ENCODE peak calls at places on chromosomes 1 and 21, in four cellular contexts. V, B, N and O are unnamed samples.

GRCh38 chr1:31705080-31705866 is 1.5 kb upstream of the COL16A1 start:
- DNase-seq in N (peak), B (no peak), V (peak), O (peak)

GRCh38 chr1:41862411-41863221 is 56.1 kb downstream of the HIVEP3 start:
- DNase-seq in B (no peak), V (no peak), N (peak), O (peak)

GRCh38 chr21:29175408-29176147 is 45.1 kb downstream of the MAP3K7CL start:
- DNase-seq in N (peak), B (no peak), V (no peak), O (peak)

GRCh38 chr1:116833655-116834054 is 76.1 kb upstream of the PTGFRN start:
- DNase-seq in B (no peak), V (no peak), N (no peak), O (no peak)

GRCh38 chr21:46150491-46151121 is 4.8 kb downstream of the FTCD start:
- DNase-seq in V (no peak), B (no peak), N (no peak), O (no peak)

GRCh38 chr1:24535021-24535424 is 20.9 kb upstream of the NCMAP start:
- DNase-seq in V (no peak), N (no peak), B (no peak), O (no peak)

GRCh38 chr1:40773748-40774265 is 9.8 kb upstream of the KCNQ4 start:
- DNase-seq in V (no peak), N (no peak), B (no peak), O (no peak)

GRCh38 chr1:223742861-223743517 is 30.6 kb downstream of the CAPN2 start:
- DNase-seq in B (no peak), N (no peak), V (no peak), O (no peak)

GRCh38 chr1:116488052-116488451 is 82.8 kb downstream of the CD58 start:
- DNase-seq in B (no peak), N (no peak), V (no peak), O (no peak)

GRCh38 chr1:76763678-76764077 is 103.6 kb upstream of the ST6GALNAC5 start:
- DNase-seq in N (no peak), B (no peak), V (no peak), O (no peak)

GRCh38 chr1:43878854-43879253 is 54.7 kb upstream of the ARTN start:
- DNase-seq in V (no peak), B (no peak), N (no peak), O (no peak)

GRCh38 chr1:181208967-181209366 is 120.5 kb downstream of the IER5 start:
- DNase-seq in V (no peak), N (no peak), B (no peak), O (no peak)
- TF ChIP-seq ELK1 in V (no peak), N (no peak), B (no peak), O (no peak)

GRCh38 chr1:110187139-110187890 is 22.8 kb upstream of the KCNC4 start:
- DNase-seq in V (no peak), B (no peak), N (no peak), O (no peak)
- TF ChIP-seq ELK1 in V (no peak), B (no peak), N (no peak), O (no peak)

GRCh38 chr1:184020855-184021254 is 16.7 kb downstream of the COLGALT2 start:
- DNase-seq in V (no peak), N (no peak), B (no peak), O (no peak)

GRCh38 chr1:184021666-184022198 is 15.8 kb downstream of the COLGALT2 start:
- DNase-seq in B (no peak), N (no peak), V (no peak), O (no peak)

GRCh38 chr1:184019066-184019465 is 18.5 kb downstream of the COLGALT2 start:
- DNase-seq in V (no peak), N (no peak), B (no peak), O (no peak)

GRCh38 chr1:184019506-184019905 is 18.0 kb downstream of the COLGALT2 start:
- DNase-seq in N (no peak), V (no peak), B (no peak), O (no peak)

DNA sequence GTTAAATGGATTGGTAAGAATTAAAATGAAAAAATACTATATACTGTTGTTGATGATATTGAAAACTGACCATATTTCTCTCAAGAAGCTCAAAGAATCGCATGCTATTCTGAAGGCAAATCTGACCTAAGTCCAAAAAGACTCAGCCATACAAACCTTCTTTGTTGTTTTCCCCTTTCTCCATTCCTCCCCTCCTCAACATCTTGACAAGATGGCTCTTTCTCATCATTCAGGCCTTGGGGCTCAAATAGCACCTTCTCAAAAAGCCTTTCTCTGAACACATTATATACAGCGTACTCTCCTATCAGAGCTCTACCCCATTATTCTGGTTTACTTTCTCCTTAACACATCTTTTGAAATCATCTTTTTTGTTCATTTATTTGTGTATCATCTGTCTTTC is 17.2 kb downstream of the COLGALT2 start:
- DNase-seq in V (no peak), N (no peak), B (no peak), O (no peak)
- TF ChIP-seq ELK1 in V (no peak), N (no peak), B (no peak), O (no peak)

GRCh38 chr1:211951856-211952255 is 83.5 kb downstream of the INTS7 start:
- DNase-seq in B (no peak), N (peak), V (no peak), O (peak)
- TF ChIP-seq ELK1 in B (no peak), N (no peak), V (no peak), O (no peak)

GRCh38 chr1:165661691-165662090 is 30.7 kb downstream of the MGST3 start:
- DNase-seq in B (no peak), V (no peak), N (no peak), O (no peak)

GRCh38 chr1:165662186-165662585 is 31.2 kb downstream of the MGST3 start:
- DNase-seq in B (no peak), V (no peak), N (no peak), O (no peak)

GRCh38 chr1:165668184-165668583 is 30.2 kb downstream of the ALDH9A1 start:
- DNase-seq in V (no peak), N (no peak), B (no peak), O (no peak)

GRCh38 chr1:165671531-165671930 is 26.8 kb downstream of the ALDH9A1 start:
- DNase-seq in V (no peak), N (no peak), B (no peak), O (no peak)

GRCh38 chr1:165666152-165666551 is 32.2 kb downstream of the ALDH9A1 start:
- DNase-seq in B (no peak), V (no peak), N (peak), O (no peak)
- TF ChIP-seq ELK1 in B (no peak), V (no peak), N (no peak), O (no peak)

DNA sequence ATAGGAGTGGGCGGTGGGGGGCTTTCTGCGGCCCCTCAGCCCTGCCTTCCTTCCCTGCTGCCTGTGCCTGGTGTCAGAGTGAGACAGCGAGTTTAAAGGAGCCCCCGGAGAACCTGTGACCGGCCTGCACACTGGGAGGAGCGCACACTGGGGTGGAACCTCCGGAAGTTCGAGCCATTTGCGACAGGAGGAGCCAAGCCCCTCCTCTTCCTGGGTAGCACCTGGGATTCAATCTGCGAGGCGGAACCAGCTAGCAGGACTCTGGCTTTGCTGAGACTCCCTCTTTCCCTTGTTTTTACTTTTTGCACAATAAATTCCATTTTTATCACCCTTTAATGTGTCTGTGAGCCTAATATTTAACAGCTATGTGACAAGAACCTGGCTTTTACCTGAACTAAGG is 540.6 kb downstream of the NPHP4 start:
- DNase-seq in N (no peak), B (no peak), V (no peak), O (no peak)
- TF ChIP-seq ELK1 in N (no peak), B (no peak), V (no peak), O (no peak)

GRCh38 chr1:17409391-17409811 is 30.1 kb downstream of the RCC2 start:
- DNase-seq in B (no peak), V (no peak), N (no peak), O (no peak)
- TF ChIP-seq ELK1 in B (no peak), V (no peak), N (no peak), O (no peak)

GRCh38 chr1:214216779-214217178 is 64.2 kb upstream of the SMYD2 start:
- DNase-seq in V (no peak), B (no peak), N (no peak), O (peak)
- TF ChIP-seq ELK1 in V (no peak), B (no peak), N (no peak), O (no peak)